ENCODE peak calls at places on chromosome 2, in four cellular contexts. O is activated T-helper 1 cell treated with Interleukin-2 at 50 U/mL for 16 hours, C is dorsolateral prefrontal cortex, X is fibroblast of the conjunctiva. S is an unnamed sample.

GRCh38 chr2:165144315-165144714 is 59.5 kb downstream of the SCN3A start:
- DNase-seq in O (no peak), X (no peak), C (no peak), S (no peak)

GRCh38 chr2:206585335-206585734 is 57.0 kb upstream of the FAM237A start:
- DNase-seq in C (no peak), X (no peak), O (no peak), S (no peak)

GRCh38 chr2:129766594-129766993 is 212.9 kb upstream of the RAB6C start:
- DNase-seq in X (no peak), O (no peak), C (no peak), S (no peak)

GRCh38 chr2:102226171-102226570 is 39.3 kb downstream of the IL1RL2 start:
- DNase-seq in X (no peak), C (no peak), O (no peak), S (no peak)

GRCh38 chr2:48144777-48145176 is 238.5 kb upstream of the FBXO11 start:
- DNase-seq in O (no peak), C (no peak), X (no peak), S (peak; percentile 14)

GRCh38 chr2:232634319-232635150 is 1.1 kb downstream of the EFHD1 start:
- DNase-seq in C (peak; percentile 36), O (no peak), X (no peak), S (no peak)

GRCh38 chr2:241762933-241763369 is 13.7 kb upstream of the GAL3ST2 start:
- DNase-seq in X (no peak), C (no peak), O (peak; percentile 51), S (no peak)

GRCh38 chr2:71798266-71799012 is 345.1 kb downstream of the DYSF start:
- DNase-seq in X (no peak), O (no peak), C (no peak), S (peak; percentile 47)

GRCh38 chr2:240557808-240558207 is at the start of gene ANKMY1:
- DNase-seq in C (no peak), X (peak; percentile 40), O (peak; percentile 48), S (no peak)

GRCh38 chr2:241351640-241352031 is 4.4 kb upstream of the FARP2 start:
- DNase-seq in O (no peak), C (no peak), X (no peak), S (no peak)

GRCh38 chr2:28663359-28663758 is 88.3 kb upstream of the PPP1CB start:
- DNase-seq in X (peak; percentile 43), C (no peak), O (no peak), S (peak; percentile 17)

GRCh38 chr2:28355521-28356094 is 37.0 kb upstream of the FOSL2 start:
- DNase-seq in X (no peak), O (no peak), C (no peak), S (no peak)

GRCh38 chr2:208254118-208254870 is 577 bp downstream of the IDH1 start:
- DNase-seq in O (peak; percentile 73), X (peak; percentile 86), C (peak; percentile 81), S (peak; percentile 81)

GRCh38 chr2:95354469-95354901 is 48.0 kb upstream of the FAHD2A start:
- DNase-seq in C (no peak), O (no peak), X (no peak), S (no peak)

GRCh38 chr2:99512081-99512480 is 22.3 kb upstream of the REV1 start:
- DNase-seq in C (no peak), X (no peak), O (no peak), S (no peak)

GRCh38 chr2:124081154-124081771 is 56.2 kb downstream of the CNTNAP5 start:
- DNase-seq in C (no peak), X (no peak), O (no peak), S (peak; percentile 20)

GRCh38 chr2:236343400-236344161 is 79.4 kb upstream of the ASB18 start:
- DNase-seq in X (peak; percentile 71), C (peak; percentile 77), O (no peak), S (peak; percentile 74)

S was measured in RKO.